ENCODE peak calls at places on chromosomes 7 and 10, in ten cellular contexts. One of them, this sample, is unnamed.

GRCh38 chr10:80104066-80104926 is 25.8 kb downstream of the TMEM254 start:
- DNase-seq in GF-D8: no peak
- DNase-seq in NCI-H226: peak; percentile 64
- DNase-seq in stimulated activated CD8-positive, alpha-beta memory T cell treated with anti-CD3 and anti-CD28 coated beads, Interleukin-12 subunit alpha, Interleukin-12 subunit beta, amount 100 ng/mL, for 4 hours: no peak
- DNase-seq in GM04504: peak; percentile 88
- DNase-seq in GM12865: peak; percentile 65
- DNase-seq in amygdala: no peak
- DNase-seq in B cell: no peak
- DNase-seq in mesendoderm: peak; percentile 25
- DNase-seq in activated CD8-positive, alpha-beta memory T cell treated with anti-CD3 and anti-CD28 coated beads, Interleukin-2, amount 50 U/mL, for 4 hours: no peak
- DNase-seq in this sample: no peak

GRCh38 chr10:44990302-44990655 is 10.4 kb upstream of the ZNF22 start:
- DNase-seq in GF-D8: no peak
- DNase-seq in NCI-H226: no peak
- DNase-seq in stimulated activated CD8-positive, alpha-beta memory T cell treated with anti-CD3 and anti-CD28 coated beads, Interleukin-12 subunit alpha, Interleukin-12 subunit beta, amount 100 ng/mL, for 4 hours: no peak
- DNase-seq in GM04504: no peak
- DNase-seq in GM12865: no peak
- DNase-seq in amygdala: no peak
- DNase-seq in B cell: peak; percentile 31
- DNase-seq in mesendoderm: peak; percentile 82
- DNase-seq in activated CD8-positive, alpha-beta memory T cell treated with anti-CD3 and anti-CD28 coated beads, Interleukin-2, amount 50 U/mL, for 4 hours: no peak
- DNase-seq in this sample: peak; percentile 41

GRCh38 chr7:144545330-144545729 is 141.8 kb upstream of the NOBOX start:
- DNase-seq in GF-D8: no peak
- DNase-seq in NCI-H226: no peak
- DNase-seq in stimulated activated CD8-positive, alpha-beta memory T cell treated with anti-CD3 and anti-CD28 coated beads, Interleukin-12 subunit alpha, Interleukin-12 subunit beta, amount 100 ng/mL, for 4 hours: no peak
- DNase-seq in GM04504: no peak
- DNase-seq in GM12865: no peak
- DNase-seq in amygdala: no peak
- DNase-seq in B cell: no peak
- DNase-seq in mesendoderm: no peak
- DNase-seq in activated CD8-positive, alpha-beta memory T cell treated with anti-CD3 and anti-CD28 coated beads, Interleukin-2, amount 50 U/mL, for 4 hours: no peak
- DNase-seq in this sample: no peak

GRCh38 chr7:150629347-150629746 is 2.8 kb downstream of the GIMAP6 start:
- DNase-seq in GF-D8: no peak
- DNase-seq in NCI-H226: no peak
- DNase-seq in stimulated activated CD8-positive, alpha-beta memory T cell treated with anti-CD3 and anti-CD28 coated beads, Interleukin-12 subunit alpha, Interleukin-12 subunit beta, amount 100 ng/mL, for 4 hours: no peak
- DNase-seq in GM04504: no peak
- DNase-seq in GM12865: no peak
- DNase-seq in amygdala: no peak
- DNase-seq in B cell: no peak
- DNase-seq in mesendoderm: no peak
- DNase-seq in activated CD8-positive, alpha-beta memory T cell treated with anti-CD3 and anti-CD28 coated beads, Interleukin-2, amount 50 U/mL, for 4 hours: no peak
- DNase-seq in this sample: no peak

GRCh38 chr7:47104206-47104549 is 477.7 kb downstream of the TNS3 start:
- DNase-seq in GF-D8: no peak
- DNase-seq in NCI-H226: no peak
- DNase-seq in stimulated activated CD8-positive, alpha-beta memory T cell treated with anti-CD3 and anti-CD28 coated beads, Interleukin-12 subunit alpha, Interleukin-12 subunit beta, amount 100 ng/mL, for 4 hours: no peak
- DNase-seq in GM04504: no peak
- DNase-seq in GM12865: no peak
- DNase-seq in amygdala: no peak
- DNase-seq in B cell: no peak
- DNase-seq in mesendoderm: peak; percentile 19
- DNase-seq in activated CD8-positive, alpha-beta memory T cell treated with anti-CD3 and anti-CD28 coated beads, Interleukin-2, amount 50 U/mL, for 4 hours: no peak
- DNase-seq in this sample: no peak

GRCh38 chr7:24477376-24477775 is 95.9 kb upstream of the PALS2 start:
- DNase-seq in GF-D8: no peak
- DNase-seq in NCI-H226: no peak
- DNase-seq in stimulated activated CD8-positive, alpha-beta memory T cell treated with anti-CD3 and anti-CD28 coated beads, Interleukin-12 subunit alpha, Interleukin-12 subunit beta, amount 100 ng/mL, for 4 hours: no peak
- DNase-seq in GM04504: no peak
- DNase-seq in GM12865: no peak
- DNase-seq in amygdala: no peak
- DNase-seq in B cell: no peak
- DNase-seq in mesendoderm: no peak
- DNase-seq in activated CD8-positive, alpha-beta memory T cell treated with anti-CD3 and anti-CD28 coated beads, Interleukin-2, amount 50 U/mL, for 4 hours: no peak
- DNase-seq in this sample: no peak

GRCh38 chr7:2575733-2576350 is 17.1 kb downstream of the IQCE start:
- DNase-seq in GF-D8: no peak
- DNase-seq in NCI-H226: no peak
- DNase-seq in stimulated activated CD8-positive, alpha-beta memory T cell treated with anti-CD3 and anti-CD28 coated beads, Interleukin-12 subunit alpha, Interleukin-12 subunit beta, amount 100 ng/mL, for 4 hours: no peak
- DNase-seq in GM04504: no peak
- DNase-seq in GM12865: no peak
- DNase-seq in amygdala: peak; percentile 32
- DNase-seq in B cell: no peak
- DNase-seq in mesendoderm: no peak
- DNase-seq in activated CD8-positive, alpha-beta memory T cell treated with anti-CD3 and anti-CD28 coated beads, Interleukin-2, amount 50 U/mL, for 4 hours: no peak
- DNase-seq in this sample: no peak

GRCh38 chr7:45001138-45001694 is 1.2 kb downstream of the CCM2 start:
- DNase-seq in GF-D8: no peak
- DNase-seq in NCI-H226: no peak
- DNase-seq in stimulated activated CD8-positive, alpha-beta memory T cell treated with anti-CD3 and anti-CD28 coated beads, Interleukin-12 subunit alpha, Interleukin-12 subunit beta, amount 100 ng/mL, for 4 hours: peak; percentile 42
- DNase-seq in GM04504: no peak
- DNase-seq in GM12865: peak; percentile 76
- DNase-seq in amygdala: no peak
- DNase-seq in B cell: peak; percentile 78
- DNase-seq in mesendoderm: peak; percentile 67
- DNase-seq in activated CD8-positive, alpha-beta memory T cell treated with anti-CD3 and anti-CD28 coated beads, Interleukin-2, amount 50 U/mL, for 4 hours: peak; percentile 60
- DNase-seq in this sample: no peak

GRCh38 chr10:108515821-108516220 is 1351.3 kb upstream of the SORCS1 start:
- DNase-seq in GF-D8: no peak
- DNase-seq in NCI-H226: no peak
- DNase-seq in stimulated activated CD8-positive, alpha-beta memory T cell treated with anti-CD3 and anti-CD28 coated beads, Interleukin-12 subunit alpha, Interleukin-12 subunit beta, amount 100 ng/mL, for 4 hours: no peak
- DNase-seq in GM04504: no peak
- DNase-seq in GM12865: no peak
- DNase-seq in amygdala: no peak
- DNase-seq in B cell: no peak
- DNase-seq in mesendoderm: no peak
- DNase-seq in activated CD8-positive, alpha-beta memory T cell treated with anti-CD3 and anti-CD28 coated beads, Interleukin-2, amount 50 U/mL, for 4 hours: no peak
- DNase-seq in this sample: no peak

GRCh38 chr7:116316838-116317612 is 106.7 kb downstream of the TES start:
- DNase-seq in GF-D8: no peak
- DNase-seq in NCI-H226: peak; percentile 98
- DNase-seq in stimulated activated CD8-positive, alpha-beta memory T cell treated with anti-CD3 and anti-CD28 coated beads, Interleukin-12 subunit alpha, Interleukin-12 subunit beta, amount 100 ng/mL, for 4 hours: no peak
- DNase-seq in GM04504: peak; percentile 97
- DNase-seq in GM12865: peak; percentile 88
- DNase-seq in amygdala: no peak
- DNase-seq in B cell: no peak
- DNase-seq in mesendoderm: peak; percentile 88
- DNase-seq in activated CD8-positive, alpha-beta memory T cell treated with anti-CD3 and anti-CD28 coated beads, Interleukin-2, amount 50 U/mL, for 4 hours: no peak
- DNase-seq in this sample: no peak